ENCODE peak calls at places on chromosomes 5 and 9, in seven cellular contexts. One of them, this sample, is unnamed.

GRCh38 chr5:112915831-112916230 is 6.2 kb downstream of the REEP5 start:
- DNase-seq in globus pallidus: no peak
- DNase-seq in T-cell: no peak
- DNase-seq in GM13976: no peak
- DNase-seq in progenitor cell of endocrine pancreas: no peak
- DNase-seq in ureter: no peak
- DNase-seq in heart left ventricle: no peak
- DNase-seq in this sample: no peak

GRCh38 chr9:112005939-112006338 is 109.3 kb downstream of the UGCG start:
- DNase-seq in globus pallidus: no peak
- DNase-seq in T-cell: no peak
- DNase-seq in GM13976: no peak
- DNase-seq in progenitor cell of endocrine pancreas: no peak
- DNase-seq in ureter: no peak
- DNase-seq in heart left ventricle: no peak
- DNase-seq in this sample: no peak

GRCh38 chr5:125149503-125149902 is 403.1 kb upstream of the ZNF608 start:
- DNase-seq in globus pallidus: no peak
- DNase-seq in T-cell: no peak
- DNase-seq in GM13976: no peak
- DNase-seq in progenitor cell of endocrine pancreas: no peak
- DNase-seq in ureter: no peak
- DNase-seq in heart left ventricle: no peak
- DNase-seq in this sample: no peak

GRCh38 chr9:82490019-82490499 is 501.5 kb downstream of the SPATA31D1 start:
- DNase-seq in globus pallidus: no peak
- DNase-seq in T-cell: no peak
- DNase-seq in GM13976: no peak
- DNase-seq in progenitor cell of endocrine pancreas: no peak
- DNase-seq in ureter: no peak
- DNase-seq in heart left ventricle: no peak
- DNase-seq in this sample: peak; percentile 35

GRCh38 chr5:84378420-84378819 is 6.3 kb downstream of the EDIL3 start:
- DNase-seq in globus pallidus: no peak
- DNase-seq in T-cell: no peak
- DNase-seq in GM13976: no peak
- DNase-seq in progenitor cell of endocrine pancreas: no peak
- DNase-seq in ureter: no peak
- DNase-seq in heart left ventricle: no peak
- DNase-seq in this sample: peak; percentile 33

GRCh38 chr5:118247468-118247867 is 740.9 kb downstream of the DTWD2 start:
- DNase-seq in globus pallidus: no peak
- DNase-seq in T-cell: no peak
- DNase-seq in GM13976: no peak
- DNase-seq in progenitor cell of endocrine pancreas: no peak
- DNase-seq in ureter: peak; percentile 43
- DNase-seq in heart left ventricle: peak; percentile 30
- DNase-seq in this sample: no peak

GRCh38 chr5:170631471-170632195 is 127.8 kb downstream of the KCNIP1 start:
- DNase-seq in globus pallidus: peak; percentile 47
- DNase-seq in T-cell: no peak
- DNase-seq in GM13976: no peak
- DNase-seq in progenitor cell of endocrine pancreas: peak; percentile 21
- DNase-seq in ureter: no peak
- DNase-seq in heart left ventricle: no peak
- DNase-seq in this sample: no peak

GRCh38 chr9:72145093-72145492 is 4.1 kb upstream of the GDA start:
- DNase-seq in globus pallidus: no peak
- DNase-seq in T-cell: no peak
- DNase-seq in GM13976: no peak
- DNase-seq in progenitor cell of endocrine pancreas: no peak
- DNase-seq in ureter: no peak
- DNase-seq in heart left ventricle: no peak
- DNase-seq in this sample: no peak

GRCh38 chr5:73692166-73692640 is 66.2 kb downstream of the ARHGEF28 start:
- DNase-seq in globus pallidus: no peak
- DNase-seq in T-cell: no peak
- DNase-seq in GM13976: peak; percentile 15
- DNase-seq in progenitor cell of endocrine pancreas: no peak
- DNase-seq in ureter: no peak
- DNase-seq in heart left ventricle: no peak
- DNase-seq in this sample: peak; percentile 52

This sample was measured in AG09309.